ENCODE peak calls at places on chromosome 7, in nine cellular contexts. W, J, K, O, R, B, G, X and Q are unnamed samples.

GRCh38 chr7:116924741-116925140 is 28.6 kb upstream of the ST7 start:
- DNase-seq in B (peak), X (no peak), W (no peak), O (no peak), R (no peak), G (no peak), K (no peak), J (no peak), Q (no peak)

GRCh38 chr7:106178593-106179134 is 66.6 kb upstream of the SYPL1 start:
- DNase-seq in R (no peak), X (no peak), W (peak), B (peak), G (no peak), O (no peak), J (no peak), K (no peak), Q (no peak)

GRCh38 chr7:91850455-91850854 is 30.0 kb downstream of the MTERF1 start:
- DNase-seq in O (no peak), B (peak), G (no peak), R (no peak), X (no peak), J (no peak), W (peak), K (no peak), Q (no peak)

GRCh38 chr7:129470411-129470810 is 31.9 kb upstream of the SMKR1 start:
- DNase-seq in R (no peak), X (no peak), G (no peak), W (no peak), B (no peak), K (no peak), O (no peak), J (no peak), Q (no peak)

GRCh38 chr7:77216233-77216632 is 16.6 kb upstream of the FGL2 start:
- DNase-seq in W (peak), O (no peak), X (no peak), B (no peak), G (no peak), K (no peak), R (no peak), J (no peak), Q (no peak)

GRCh38 chr7:118918556-118918955 is 694.1 kb downstream of the ANKRD7 start:
- DNase-seq in G (no peak), B (peak), K (no peak), J (no peak), X (no peak), R (no peak), O (peak), W (peak), Q (no peak)

GRCh38 chr7:4093035-4093434 is 589.1 kb upstream of the FOXK1 start:
- DNase-seq in W (no peak), J (no peak), B (no peak), X (no peak), R (no peak), K (no peak), G (no peak), O (no peak), Q (no peak)

GRCh38 chr7:144384071-144384470 is 19.4 kb downstream of the NOBOX start:
- DNase-seq in K (no peak), G (no peak), O (no peak), X (no peak), W (peak), J (no peak), R (no peak), B (peak), Q (peak)

GRCh38 chr7:107179326-107180163 is 10.7 kb downstream of the HBP1 start:
- DNase-seq in X (no peak), K (no peak), O (no peak), R (no peak), J (peak), B (peak), G (no peak), W (peak), Q (no peak)

GRCh38 chr7:1232623-1233327 is at the start of gene UNCX:
- DNase-seq in O (no peak), W (no peak), J (no peak), K (no peak), X (no peak), R (no peak), B (no peak), G (no peak), Q (no peak)

GRCh38 chr7:98399462-98399861 is 1.4 kb downstream of the BAIAP2L1 start:
- DNase-seq in X (no peak), G (no peak), O (no peak), K (no peak), B (no peak), J (no peak), R (no peak), W (no peak), Q (no peak)

GRCh38 chr7:128814496-128814895 is 15.7 kb upstream of the FLNC start:
- DNase-seq in B (no peak), G (no peak), J (no peak), W (no peak), X (no peak), O (no peak), R (no peak), K (no peak), Q (no peak)

GRCh38 chr7:135714534-135715009 is 13.4 kb downstream of the SLC13A4 start:
- DNase-seq in W (peak), G (no peak), K (no peak), B (peak), J (no peak), O (no peak), R (no peak), X (no peak), Q (no peak)

GRCh38 chr7:140304071-140304799 is 94.1 kb downstream of the SLC37A3 start:
- DNase-seq in W (peak), K (peak), G (no peak), R (no peak), B (peak), X (no peak), O (no peak), J (peak), Q (no peak)

GRCh38 chr7:43856996-43857395 is 12.3 kb downstream of the MRPS24 start:
- DNase-seq in W (no peak), J (no peak), O (no peak), B (no peak), K (no peak), X (no peak), R (no peak), G (no peak), Q (no peak)

GRCh38 chr7:159114981-159115380 is 29.7 kb downstream of the VIPR2 start:
- DNase-seq in W (no peak), J (no peak), X (no peak), O (no peak), B (no peak), R (no peak), G (peak), K (no peak), Q (no peak)

GRCh38 chr7:2445047-2445446 is 31.2 kb downstream of the GRIFIN start:
- DNase-seq in X (no peak), O (no peak), W (no peak), J (no peak), K (no peak), R (no peak), B (peak), G (no peak), Q (no peak)

GRCh38 chr7:129010075-129010474 is 44.8 kb downstream of the TNPO3 start:
- DNase-seq in J (no peak), G (no peak), X (no peak), B (no peak), O (no peak), W (no peak), R (no peak), K (no peak), Q (peak)

GRCh38 chr7:107810626-107811025 is 7.6 kb upstream of the SLC26A3 start:
- DNase-seq in J (peak), W (no peak), K (no peak), X (no peak), G (no peak), O (no peak), B (no peak), R (no peak), Q (no peak)

GRCh38 chr7:151923097-151923876 is 33.0 kb upstream of the GALNTL5 start:
- DNase-seq in W (no peak), R (no peak), K (no peak), G (no peak), B (no peak), X (no peak), O (no peak), J (no peak), Q (no peak)

GRCh38 chr7:148697256-148697841 is 1.4 kb upstream of the CUL1 start:
- DNase-seq in B (peak), W (no peak), R (peak), X (peak), J (peak), G (peak), O (no peak), K (peak), Q (peak)

GRCh38 chr7:36010656-36011587 is 142.1 kb upstream of the EEPD1 start:
- DNase-seq in B (no peak), O (peak), G (no peak), R (no peak), K (no peak), J (no peak), W (no peak), X (no peak), Q (no peak)

GRCh38 chr7:138890782-138891445 is 90.3 kb downstream of the KIAA1549 start:
- DNase-seq in O (no peak), J (no peak), R (no peak), G (no peak), K (no peak), B (peak), X (peak), W (no peak), Q (no peak)

GRCh38 chr7:128917061-128917460 is 6.6 kb upstream of the KCP start:
- DNase-seq in X (no peak), J (no peak), R (no peak), B (no peak), O (no peak), G (no peak), W (no peak), K (no peak), Q (no peak)

GRCh38 chr7:107924841-107925490 is 34.0 kb downstream of the DLD start:
- DNase-seq in W (no peak), X (no peak), B (no peak), O (no peak), R (no peak), K (no peak), J (no peak), G (no peak), Q (no peak)